ENCODE peak calls at places on chromosomes 3 and 15, in nine cellular contexts. K, P, Y, G, I, F, J, A and Z are unnamed samples.

GRCh38 chr3:181329024-181329423 is 339.5 kb upstream of the DNAJC19 start:
- DNase-seq in K (no peak), P (no peak), Y (no peak), G (no peak), I (no peak), F (no peak), J (no peak), A (peak; percentile 99), Z (no peak)

GRCh38 chr15:94080416-94080815 is 150.9 kb upstream of the MCTP2 start:
- DNase-seq in K (no peak), P (no peak), Y (no peak), G (no peak), I (no peak), F (no peak), J (no peak), A (no peak), Z (no peak)

GRCh38 chr15:92391640-92392039 is 2.0 kb upstream of the ST8SIA2 start:
- DNase-seq in K (no peak), P (no peak), Y (no peak), G (no peak), I (no peak), F (no peak), J (no peak), A (peak; percentile 10), Z (no peak)

GRCh38 chr3:107431298-107432012 is 54.2 kb downstream of the CCDC54 start:
- DNase-seq in K (peak; percentile 52), P (peak; percentile 23), Y (peak; percentile 91), G (peak; percentile 8), I (peak; percentile 64), F (peak; percentile 25), J (peak; percentile 70), A (peak; percentile 52), Z (no peak)

GRCh38 chr3:129058441-129059194 is 2.0 kb upstream of the GP9 start:
- DNase-seq in K (no peak), P (peak; percentile 38), Y (peak; percentile 25), G (no peak), I (peak; percentile 77), F (no peak), J (no peak), A (no peak), Z (peak; percentile 26)

GRCh38 chr3:194148383-194148782 is 12.4 kb downstream of the HES1 start:
- DNase-seq in K (no peak), P (no peak), Y (peak; percentile 79), G (no peak), I (no peak), F (no peak), J (no peak), A (no peak), Z (no peak)

GRCh38 chr15:62099171-62099601 is 32.4 kb downstream of the C2CD4A start:
- DNase-seq in K (no peak), P (no peak), Y (no peak), G (no peak), I (no peak), F (no peak), J (no peak), A (no peak), Z (no peak)

GRCh38 chr3:130601662-130602061 is 84.7 kb downstream of the COL6A6 start:
- DNase-seq in K (no peak), P (no peak), Y (no peak), G (no peak), I (no peak), F (no peak), J (no peak), A (no peak), Z (no peak)

GRCh38 chr3:71537211-71537611 is 46.3 kb downstream of the FOXP1 start:
- DNase-seq in K (no peak), P (no peak), Y (no peak), G (no peak), I (no peak), F (no peak), J (peak; percentile 69), A (no peak), Z (no peak)

GRCh38 chr3:175940881-175941280 is 1081.7 kb downstream of the NAALADL2 start:
- DNase-seq in K (no peak), P (no peak), Y (no peak), G (no peak), I (peak; percentile 0), F (no peak), J (no peak), A (no peak), Z (no peak)

GRCh38 chr3:182726258-182727142 is 66.8 kb upstream of the ATP11B start:
- DNase-seq in K (no peak), P (no peak), Y (no peak), G (no peak), I (no peak), F (no peak), J (no peak), A (no peak), Z (no peak)

GRCh38 chr15:50707878-50708427 is 21.4 kb upstream of the TRPM7 start:
- DNase-seq in K (no peak), P (no peak), Y (no peak), G (no peak), I (no peak), F (no peak), J (no peak), A (no peak), Z (no peak)

GRCh38 chr3:1439395-1439794 is 346.6 kb downstream of the CNTN6 start:
- DNase-seq in K (no peak), P (no peak), Y (peak; percentile 37), G (no peak), I (no peak), F (no peak), J (no peak), A (no peak), Z (no peak)

GRCh38 chr3:89261673-89262072 is 154.3 kb downstream of the EPHA3 start:
- DNase-seq in K (no peak), P (no peak), Y (no peak), G (no peak), I (no peak), F (no peak), J (no peak), A (no peak), Z (no peak)

GRCh38 chr3:97975466-97975865 is 3.2 kb upstream of the RIOX2 start:
- DNase-seq in K (no peak), P (no peak), Y (no peak), G (no peak), I (no peak), F (no peak), J (no peak), A (no peak), Z (no peak)

GRCh38 chr3:64575211-64575844 is 112.5 kb downstream of the ADAMTS9 start:
- DNase-seq in K (no peak), P (no peak), Y (no peak), G (no peak), I (no peak), F (no peak), J (no peak), A (peak; percentile 3), Z (no peak)

GRCh38 chr3:21377366-21377765 is 373.6 kb downstream of the ZNF385D start:
- DNase-seq in K (no peak), P (no peak), Y (no peak), G (no peak), I (no peak), F (no peak), J (no peak), A (no peak), Z (no peak)

GRCh38 chr3:146612015-146612414 is 6.9 kb upstream of the PLSCR5 start:
- DNase-seq in K (no peak), P (no peak), Y (no peak), G (no peak), I (no peak), F (no peak), J (no peak), A (no peak), Z (no peak)

GRCh38 chr3:48655063-48655462 is 7.6 kb downstream of the CELSR3 start:
- DNase-seq in K (no peak), P (no peak), Y (no peak), G (no peak), I (no peak), F (no peak), J (no peak), A (no peak), Z (no peak)

GRCh38 chr3:102712896-102713295 is 278.1 kb downstream of the ZPLD1 start:
- DNase-seq in K (no peak), P (no peak), Y (no peak), G (no peak), I (no peak), F (no peak), J (no peak), A (no peak), Z (no peak)

GRCh38 chr3:107142171-107142570 is 235.1 kb upstream of the CCDC54 start:
- DNase-seq in K (no peak), P (no peak), Y (no peak), G (no peak), I (peak; percentile 44), F (no peak), J (no peak), A (no peak), Z (no peak)

GRCh38 chr15:45121706-45122417 is 7.7 kb downstream of the DUOXA2 start:
- DNase-seq in K (no peak), P (no peak), Y (no peak), G (no peak), I (no peak), F (no peak), J (no peak), A (no peak), Z (no peak)

GRCh38 chr3:136196064-136196400 is at the start of gene MSL2:
- DNase-seq in K (no peak), P (no peak), Y (no peak), G (no peak), I (no peak), F (no peak), J (no peak), A (no peak), Z (peak; percentile 94)

GRCh38 chr3:157475921-157476395 is 27.3 kb downstream of the VEPH1 start:
- DNase-seq in K (no peak), P (no peak), Y (no peak), G (no peak), I (no peak), F (no peak), J (no peak), A (no peak), Z (no peak)

GRCh38 chr15:84616235-84616634 is 15.4 kb downstream of the ZSCAN2 start:
- DNase-seq in K (no peak), P (no peak), Y (no peak), G (no peak), I (no peak), F (no peak), J (no peak), A (no peak), Z (no peak)

GRCh38 chr3:72786668-72787067 is 61.6 kb downstream of the SHQ1 start:
- DNase-seq in K (no peak), P (no peak), Y (no peak), G (no peak), I (no peak), F (no peak), J (no peak), A (no peak), Z (no peak)